ENCODE peak calls at places on chromosome 21, in ten cellular contexts. Y, X, D, N, G, Q, E, O, R and A are unnamed samples. For H3K9me3, the result is how much of the 10 kb centered on the place peaks cover.

GRCh38 chr21:36422279-36423098 is 37.3 kb downstream of the CHAF1B start:
- DNase-seq in X (peak), D (peak), N (peak), R (no peak), O (peak), Y (peak), Q (no peak), G (peak), E (no peak), A (no peak)

GRCh38 chr21:42282021-42282420 is 33.2 kb downstream of the TFF3 start:
- DNase-seq in Q (no peak), E (no peak), N (no peak), D (no peak), X (no peak), Y (no peak), R (no peak), G (no peak), O (no peak), A (no peak)

GRCh38 chr21:35232545-35233176 is 183.6 kb upstream of the RUNX1 start:
- DNase-seq in D (no peak), O (peak), X (no peak), Y (peak), N (no peak), G (peak), Q (no peak), R (no peak), E (no peak), A (no peak)

GRCh38 chr21:43799301-43799840 is 10.0 kb downstream of the RRP1 start:
- DNase-seq in D (no peak), E (no peak), G (no peak), Q (no peak), Y (no peak), N (no peak), R (no peak), O (no peak), X (no peak), A (no peak)

GRCh38 chr21:41622831-41623548 is 115.0 kb upstream of the TMPRSS2 start:
- DNase-seq in E (no peak), G (peak), R (peak), Q (no peak), X (no peak), Y (no peak), D (no peak), O (no peak), N (no peak), A (no peak)

GRCh38 chr21:15241997-15242767 is 177.4 kb upstream of the NRIP1 start:
- DNase-seq in X (no peak), Q (no peak), G (no peak), Y (no peak), R (no peak), E (no peak), D (no peak), O (no peak), N (no peak), A (no peak)

GRCh38 chr21:32132409-32132808 is 146.4 kb downstream of the MIS18A start:
- DNase-seq in R (no peak), X (no peak), G (no peak), E (no peak), N (no peak), Q (no peak), O (no peak), D (no peak), Y (no peak), A (no peak)

GRCh38 chr21:38361324-38361723 is 104.5 kb downstream of the KCNJ15 start:
- DNase-seq in N (no peak), Y (no peak), X (no peak), G (no peak), D (no peak), Q (no peak), O (no peak), R (no peak), E (no peak), A (no peak)

GRCh38 chr21:42366292-42367010 is at the start of gene TFF1:
- DNase-seq in E (no peak), G (peak), N (peak), D (no peak), X (no peak), R (no peak), O (no peak), Q (no peak), Y (no peak), A (no peak)

GRCh38 chr21:34911360-34911759 is 137.7 kb downstream of the RUNX1 start:
- DNase-seq in N (no peak), G (no peak), Q (no peak), E (no peak), Y (no peak), O (no peak), X (peak), R (no peak), D (no peak), A (no peak)

GRCh38 chr21:17542371-17542992 is 29.6 kb downstream of the CXADR start:
- DNase-seq in D (no peak), X (no peak), E (no peak), N (no peak), R (no peak), G (no peak), Y (no peak), O (no peak), Q (no peak), A (no peak)

GRCh38 chr21:39842741-39843146 is 24.5 kb upstream of the PCP4 start:
- DNase-seq in O (no peak), N (no peak), E (no peak), D (no peak), X (no peak), Y (no peak), R (no peak), Q (no peak), G (no peak), A (no peak)

GRCh38 chr21:42655797-42656770 is 2.7 kb downstream of the PDE9A start:
- DNase-seq in G (no peak), R (peak), N (no peak), O (no peak), X (no peak), E (no peak), Y (no peak), Q (no peak), D (no peak), A (no peak)

GRCh38 chr21:25179116-25179515 is 428.2 kb downstream of the MRPL39 start:
- DNase-seq in O (no peak), E (no peak), G (peak), Q (no peak), Y (peak), X (no peak), N (no peak), D (no peak), R (no peak), A (no peak)

GRCh38 chr21:25733859-25734653 is 648 bp downstream of the ATP5PF start:
- DNase-seq in G (peak), E (no peak), O (no peak), N (no peak), Y (peak), Q (no peak), D (peak), X (no peak), R (no peak), A (no peak)

GRCh38 chr21:41706678-41707077 is 60.2 kb downstream of the RIPK4 start:
- DNase-seq in X (no peak), E (no peak), D (no peak), Q (no peak), R (no peak), O (no peak), Y (peak), N (no peak), G (peak), A (no peak)

GRCh38 chr21:34883501-34884271 is 165.4 kb downstream of the RUNX1 start:
- DNase-seq in R (no peak), Q (no peak), O (no peak), E (no peak), D (no peak), N (no peak), Y (peak), X (no peak), G (no peak), A (no peak)

GRCh38 chr21:25639167-25639921 is at the start of gene JAM2:
- DNase-seq in N (no peak), Q (no peak), R (peak), E (peak), X (peak), G (peak), O (peak), Y (peak), D (peak), A (peak)

GRCh38 chr21:14453964-14454641 is 71.2 kb upstream of the HSPA13 start:
- DNase-seq in N (no peak), G (no peak), D (no peak), O (no peak), Y (no peak), E (no peak), R (no peak), Q (no peak), X (no peak), A (no peak)

GRCh38 chr21:23952269-23952668 is 1655.0 kb downstream of the MRPL39 start:
- DNase-seq in R (no peak), X (no peak), Y (no peak), O (no peak), D (no peak), Q (no peak), N (no peak), E (no peak), G (no peak), A (no peak)
- H3K9me3 ChIP-seq in R (under half), X (under half), Y (under half), O (under half), D (under half), Q (under half), N (under half), E (under half), G (under half), A (under half)

DNA sequence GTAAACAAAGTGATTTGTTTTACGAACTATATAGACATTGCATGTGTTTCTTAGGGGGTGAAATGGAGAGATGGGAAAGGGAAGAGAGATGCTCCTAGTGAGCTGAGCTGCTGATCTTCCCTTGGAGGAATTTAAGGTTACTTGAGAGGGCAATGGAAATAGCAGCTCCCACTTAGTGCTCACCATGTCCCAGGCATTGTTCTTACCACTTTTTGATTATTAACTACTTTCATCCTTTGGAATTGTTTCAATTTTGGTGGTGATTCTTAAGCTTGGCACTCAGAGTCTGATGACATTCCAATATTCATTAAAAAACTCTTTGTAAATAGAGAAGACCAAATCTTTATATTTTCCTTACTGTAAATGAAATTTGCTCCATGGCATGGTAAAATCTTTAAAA is 124.9 kb downstream of the ITSN1 start:
- DNase-seq in R (no peak), Y (no peak), O (no peak), X (no peak), G (peak), D (no peak), N (no peak), E (no peak), Q (no peak), A (no peak)
- H3K9me3 ChIP-seq in R (under half), Y (under half), O (under half), X (under half), G (under half), D (under half), N (under half), E (under half), Q (under half), A (under half)

DNA sequence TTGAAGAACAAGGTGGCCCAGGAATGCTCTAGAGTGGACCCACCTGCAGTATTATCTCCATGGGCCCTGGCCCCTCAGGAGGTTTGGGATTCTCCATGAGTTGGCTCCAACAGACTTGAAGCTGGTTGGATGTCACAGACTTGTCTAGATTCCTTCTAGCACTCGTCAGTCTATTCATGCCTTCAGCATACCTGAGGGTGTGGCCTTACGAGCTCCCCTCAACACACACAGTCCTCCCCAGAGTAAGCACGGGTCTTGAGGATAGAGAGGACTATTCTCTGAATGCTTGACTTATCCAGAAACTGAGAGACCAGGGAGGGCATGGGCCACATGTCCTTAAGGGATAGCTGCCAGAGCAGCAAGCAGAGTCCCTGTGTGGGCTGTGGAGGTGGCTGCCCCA is 45.9 kb upstream of the COL6A1 start:
- DNase-seq in D (no peak), Y (peak), E (no peak), O (no peak), G (peak), X (no peak), N (no peak), R (no peak), Q (no peak), A (no peak)
- H3K9me3 ChIP-seq in D (under half), Y (under half), E (under half), O (under half), G (under half), X (under half), N (under half), R (under half), Q (under half), A (under half)

GRCh38 chr21:22490044-22490443 is 1491.8 kb downstream of the NCAM2 start:
- DNase-seq in D (no peak), O (no peak), Q (no peak), G (no peak), N (no peak), Y (no peak), E (no peak), X (no peak), R (no peak), A (no peak)
- H3K9me3 ChIP-seq in D (under half), O (under half), Q (under half), G (under half), N (under half), Y (under half), E (under half), X (under half), R (under half), A (under half)

GRCh38 chr21:26844258-26845065 is 747 bp downstream of the ADAMTS1 start:
- DNase-seq in D (peak), G (peak), N (no peak), R (peak), O (peak), X (peak), Q (no peak), Y (peak), E (no peak), A (no peak)

GRCh38 chr21:26842300-26842699 is 2.9 kb downstream of the ADAMTS1 start:
- DNase-seq in R (no peak), Q (no peak), N (no peak), D (no peak), G (peak), X (no peak), O (no peak), Y (peak), E (no peak), A (no peak)

GRCh38 chr21:26843912-26844257 is 1.3 kb downstream of the ADAMTS1 start:
- DNase-seq in D (no peak), E (no peak), Y (peak), X (no peak), O (no peak), N (no peak), G (peak), Q (no peak), R (no peak), A (no peak)

GRCh38 chr21:26845066-26845749 is at the start of gene ADAMTS1:
- DNase-seq in N (no peak), Y (peak), Q (no peak), R (peak), E (no peak), G (peak), O (peak), D (peak), X (peak), A (no peak)

GRCh38 chr21:26842976-26843911 is 2.0 kb downstream of the ADAMTS1 start:
- DNase-seq in N (no peak), R (peak), Y (peak), D (peak), X (peak), O (peak), E (no peak), G (peak), Q (no peak), A (no peak)
- H3K9me3 ChIP-seq in N (under half), R (under half), Y (under half), D (under half), X (under half), O (under half), E (under half), G (under half), Q (under half), A (under half)